ENCODE peak calls at places on chromosomes 12 and 14, in eight cellular contexts. N is uterus, I is transverse colon, R is lower leg skin, G is stomach, H is ovary, X is A549, C is sigmoid colon. T is an unnamed sample.

GRCh38 chr12:1277905-1278304 is 286.9 kb downstream of the ERC1 start:
- DNase-seq in N (no peak), I (no peak), R (no peak), G (no peak), H (no peak), X (no peak), C (no peak), T (no peak)

GRCh38 chr12:96233941-96234461 is 39.8 kb downstream of the ELK3 start:
- DNase-seq in N (peak), I (peak), R (peak), G (peak), H (peak), X (no peak), C (peak), T (peak)

GRCh38 chr12:52207895-52208294 is 16.1 kb upstream of the KRT80 start:
- DNase-seq in N (peak), I (no peak), R (peak), G (peak), H (peak), X (no peak), C (peak), T (peak)

GRCh38 chr12:15662303-15662980 is 126.7 kb downstream of the EPS8 start:
- DNase-seq in N (no peak), I (no peak), R (no peak), G (no peak), H (no peak), X (peak), C (no peak), T (no peak)

GRCh38 chr12:80632835-80633234 is 74.6 kb upstream of the MYF6 start:
- DNase-seq in N (no peak), I (no peak), R (no peak), G (no peak), H (no peak), X (peak), C (no peak), T (no peak)

GRCh38 chr12:58959639-58960300 is 39.5 kb upstream of the LRIG3 start:
- DNase-seq in N (no peak), I (no peak), R (no peak), G (no peak), H (no peak), X (no peak), C (no peak), T (no peak)

GRCh38 chr12:3204143-3204542 is 127.0 kb downstream of the TSPAN9 start:
- DNase-seq in N (no peak), I (no peak), R (no peak), G (no peak), H (no peak), X (no peak), C (no peak), T (no peak)

GRCh38 chr14:32085182-32085844 is 8.2 kb downstream of the ARHGAP5 start:
- DNase-seq in N (no peak), I (no peak), R (no peak), G (no peak), H (no peak), X (no peak), C (no peak), T (no peak)

GRCh38 chr12:96164951-96165858 is 29.0 kb upstream of the ELK3 start:
- DNase-seq in N (peak), I (no peak), R (no peak), G (no peak), H (no peak), X (no peak), C (no peak), T (no peak)

GRCh38 chr12:112331891-112332290 is 50.3 kb downstream of the HECTD4 start:
- DNase-seq in N (no peak), I (no peak), R (no peak), G (no peak), H (no peak), X (no peak), C (no peak), T (no peak)

GRCh38 chr12:8078400-8078799 is 3.7 kb upstream of the NECAP1 start:
- DNase-seq in N (no peak), I (peak), R (no peak), G (no peak), H (no peak), X (peak), C (no peak), T (peak)

GRCh38 chr14:51079489-51079888 is 15.4 kb downstream of the TRIM9 start:
- DNase-seq in N (no peak), I (peak), R (no peak), G (no peak), H (no peak), X (no peak), C (no peak), T (no peak)

GRCh38 chr14:79199217-79199616 is 1012.1 kb downstream of the DIO2 start:
- DNase-seq in N (no peak), I (no peak), R (no peak), G (no peak), H (no peak), X (no peak), C (no peak), T (no peak)

GRCh38 chr12:110314308-110314707 is 33.3 kb downstream of the ATP2A2 start:
- DNase-seq in N (no peak), I (no peak), R (no peak), G (no peak), H (no peak), X (peak), C (no peak), T (no peak)

GRCh38 chr14:41607966-41608663 is 1.4 kb downstream of the LRFN5 start:
- DNase-seq in N (no peak), I (no peak), R (no peak), G (no peak), H (peak), X (no peak), C (peak), T (no peak)

DNA sequence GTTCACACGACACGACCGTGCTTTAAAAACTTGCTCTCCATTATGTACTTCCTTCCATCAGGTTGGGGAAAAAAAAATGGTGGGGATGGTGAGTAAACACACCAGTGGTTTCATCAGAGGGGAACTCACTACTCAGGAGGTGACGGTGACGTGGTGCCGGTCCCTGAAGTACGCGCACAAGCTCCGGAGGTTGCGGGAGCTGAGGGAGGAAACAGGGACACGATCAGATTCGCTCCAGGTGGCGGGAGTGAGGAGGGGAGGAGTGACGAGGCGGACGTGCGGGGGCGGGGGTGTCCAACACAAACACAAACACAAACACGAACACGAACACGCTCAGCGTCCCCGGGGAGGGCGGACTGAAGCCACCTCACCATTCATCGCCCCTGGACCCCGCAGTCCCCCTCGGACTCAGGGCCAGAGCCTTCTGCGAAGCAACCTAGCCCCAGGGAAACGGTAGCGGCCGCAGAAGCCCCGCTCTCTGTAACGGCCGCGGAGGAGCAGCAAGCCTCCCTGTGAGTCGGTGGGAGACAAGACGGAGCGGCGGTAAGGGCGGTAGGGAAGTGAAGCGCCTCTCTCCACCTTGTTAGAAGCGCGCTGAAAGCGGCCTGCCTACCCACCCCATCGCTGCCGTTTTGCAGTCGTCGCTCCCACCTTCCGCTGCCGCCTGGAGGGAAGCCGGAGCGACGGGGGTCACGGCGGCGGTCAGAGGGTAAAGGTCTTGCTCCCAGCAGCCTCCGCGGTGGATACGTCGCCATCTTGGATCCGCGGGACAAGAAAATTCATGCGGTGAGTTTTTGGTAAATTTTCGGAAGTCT is at the start of gene CNOT2:
- DNase-seq in N (peak), I (peak), R (peak), G (peak), H (peak), X (peak), C (peak), T (peak)
- TF ChIP-seq CTCF in N (no peak), I (no peak), R (no peak), G (no peak), H (no peak), X (no peak), C (no peak), T (no peak)

GRCh38 chr14:75279739-75280447 is 1.3 kb downstream of the FOS start:
- DNase-seq in N (peak), I (peak), R (no peak), G (no peak), H (peak), X (no peak), C (peak), T (peak)
- TF ChIP-seq POLR2A in N (no peak), I (no peak), R (no peak), G (no peak), H (peak), X (no peak), C (no peak), T (peak)

GRCh38 chr12:12072064-12072760 is 1.5 kb downstream of the BCL2L14 start:
- DNase-seq in N (no peak), I (peak), R (no peak), G (peak), H (no peak), X (no peak), C (no peak), T (peak)

GRCh38 chr12:12070149-12070548 is 590 bp upstream of the BCL2L14 start:
- DNase-seq in N (no peak), I (peak), R (no peak), G (no peak), H (no peak), X (no peak), C (no peak), T (no peak)

GRCh38 chr12:12070674-12071661 is at the start of gene BCL2L14:
- DNase-seq in N (no peak), I (peak), R (no peak), G (no peak), H (no peak), X (no peak), C (no peak), T (no peak)
- H3K4me3 ChIP-seq in N (no peak), I (peak), R (no peak), G (peak), H (no peak), X (no peak), C (peak), T (peak)

DNA sequence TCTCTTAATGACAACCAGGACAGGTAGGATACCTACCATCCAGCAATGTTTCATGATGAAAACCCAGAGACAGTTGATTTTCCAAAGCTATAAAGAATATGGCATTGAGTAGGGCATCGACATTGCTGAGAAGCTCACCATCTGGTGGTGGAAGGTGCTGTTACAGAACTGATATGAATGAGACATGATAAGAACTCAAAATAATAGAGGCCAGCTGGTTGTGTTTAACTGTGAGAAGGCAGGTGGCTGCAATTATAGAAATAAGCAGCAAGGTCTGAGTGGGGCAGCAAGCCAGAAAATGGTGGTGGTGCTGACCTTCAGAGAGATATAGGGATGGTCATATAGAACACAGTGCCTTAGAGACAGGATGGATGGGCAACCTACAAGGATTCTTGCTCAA is 449.7 kb downstream of the BTG1 start:
- DNase-seq in N (no peak), I (no peak), R (no peak), G (no peak), H (no peak), X (no peak), C (no peak), T (no peak)
- TF ChIP-seq CTCF in N (no peak), I (no peak), R (no peak), G (no peak), H (no peak), X (no peak), C (no peak), T (peak)

GRCh38 chr14:89473569-89473968 is 56.5 kb upstream of the FOXN3 start:
- DNase-seq in N (no peak), I (no peak), R (no peak), G (no peak), H (no peak), X (no peak), C (no peak), T (no peak)

GRCh38 chr14:89465894-89466293 is 48.9 kb upstream of the FOXN3 start:
- DNase-seq in N (no peak), I (no peak), R (no peak), G (no peak), H (no peak), X (no peak), C (no peak), T (no peak)

GRCh38 chr14:89466460-89466859 is 49.4 kb upstream of the FOXN3 start:
- DNase-seq in N (no peak), I (no peak), R (no peak), G (no peak), H (no peak), X (no peak), C (no peak), T (no peak)

GRCh38 chr14:89466939-89467338 is 49.9 kb upstream of the FOXN3 start:
- DNase-seq in N (no peak), I (no peak), R (peak), G (no peak), H (no peak), X (no peak), C (no peak), T (no peak)

DNA sequence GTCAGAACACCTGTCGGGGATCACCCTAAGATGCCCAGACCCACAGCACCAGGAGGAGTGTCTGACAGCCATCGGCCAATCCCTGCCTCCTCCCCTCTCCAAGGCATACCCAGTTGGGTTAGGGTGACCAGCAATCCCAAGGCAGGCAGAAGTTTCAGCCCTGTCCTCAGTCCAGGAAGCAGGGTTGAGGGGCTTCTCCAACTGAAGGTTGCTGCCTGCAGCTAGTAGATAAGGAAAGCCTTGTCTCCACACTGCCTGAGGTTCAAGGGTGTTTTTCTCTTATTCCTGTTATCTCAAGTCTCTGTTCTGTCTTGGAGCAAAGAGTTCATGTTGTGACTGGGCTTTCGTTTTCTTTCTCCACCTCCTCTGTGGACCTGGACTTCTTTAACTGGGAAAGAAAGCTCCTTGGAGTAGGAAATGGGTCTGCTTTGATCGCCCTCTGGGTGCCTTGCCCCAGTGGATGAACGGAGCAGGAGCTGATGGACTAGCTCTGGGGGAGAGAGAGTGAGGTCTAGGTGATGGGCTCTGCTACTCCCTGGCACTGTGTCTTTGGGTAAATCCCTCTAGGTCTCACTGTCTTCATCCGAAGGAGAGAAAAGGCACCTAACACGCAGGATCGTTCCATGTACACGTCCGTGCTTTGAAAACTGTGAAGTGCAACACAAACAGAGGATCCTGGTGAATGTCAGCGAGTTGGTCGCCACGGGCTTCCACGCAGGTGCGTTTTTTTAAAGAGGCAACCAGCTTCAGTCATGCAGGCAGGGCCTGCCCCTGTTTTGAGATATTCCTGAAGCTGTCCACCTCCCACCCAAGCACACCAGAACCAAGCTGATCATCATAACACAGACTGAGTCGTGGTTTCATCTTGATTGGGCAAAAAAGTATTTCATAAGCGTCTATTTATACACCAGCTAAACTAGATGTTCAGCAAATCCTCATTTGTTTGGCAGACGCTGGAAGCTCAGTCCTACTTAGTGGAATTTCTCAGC is 52.5 kb upstream of the FOXN3 start:
- DNase-seq in N (no peak), I (no peak), R (no peak), G (no peak), H (no peak), X (no peak), C (no peak), T (no peak)
- TF ChIP-seq POLR2A in N (no peak), I (no peak), R (no peak), G (no peak), H (no peak), X (no peak), C (no peak), T (no peak)

T was measured in Peyer's patch.